ENCODE peak calls at places on chromosomes 1 and 21, in nine cellular contexts. One of them, this sample, is unnamed.

GRCh38 chr1:94068096-94068830 is 52.7 kb downstream of the ABCA4 start:
- DNase-seq in OCI-LY7: no peak
- DNase-seq in ovary: no peak
- DNase-seq in neural progenitor cell: no peak
- DNase-seq in NT2/D1: no peak
- DNase-seq in heart left ventricle: no peak
- DNase-seq in A549: peak; percentile 69
- DNase-seq in astrocyte of the spinal cord: peak; percentile 71
- DNase-seq in GM12865: no peak
- DNase-seq in this sample: no peak

GRCh38 chr1:234915923-234916675 is 212.5 kb downstream of the TOMM20 start:
- DNase-seq in neural progenitor cell: no peak
- DNase-seq in A549: no peak
- DNase-seq in astrocyte of the spinal cord: no peak
- DNase-seq in ovary: no peak
- DNase-seq in GM12865: no peak
- DNase-seq in OCI-LY7: peak; percentile 57
- DNase-seq in heart left ventricle: no peak
- DNase-seq in NT2/D1: no peak
- DNase-seq in this sample: no peak

GRCh38 chr1:230315099-230315498 is 111.0 kb downstream of the PGBD5 start:
- DNase-seq in heart left ventricle: no peak
- DNase-seq in astrocyte of the spinal cord: no peak
- DNase-seq in A549: no peak
- DNase-seq in OCI-LY7: no peak
- DNase-seq in NT2/D1: no peak
- DNase-seq in ovary: no peak
- DNase-seq in neural progenitor cell: no peak
- DNase-seq in GM12865: no peak
- DNase-seq in this sample: no peak

GRCh38 chr1:209095627-209096595 is 487.6 kb upstream of the CAMK1G start:
- DNase-seq in A549: peak; percentile 64
- DNase-seq in GM12865: no peak
- DNase-seq in NT2/D1: no peak
- DNase-seq in astrocyte of the spinal cord: peak; percentile 73
- DNase-seq in OCI-LY7: no peak
- DNase-seq in heart left ventricle: no peak
- DNase-seq in neural progenitor cell: no peak
- DNase-seq in ovary: no peak
- DNase-seq in this sample: no peak

GRCh38 chr1:2598329-2598931 is 11.9 kb downstream of the PRXL2B start:
- DNase-seq in heart left ventricle: no peak
- DNase-seq in GM12865: no peak
- DNase-seq in neural progenitor cell: no peak
- DNase-seq in OCI-LY7: no peak
- DNase-seq in A549: no peak
- DNase-seq in astrocyte of the spinal cord: no peak
- DNase-seq in NT2/D1: no peak
- DNase-seq in ovary: no peak
- DNase-seq in this sample: no peak

GRCh38 chr1:180785306-180785705 is 127.4 kb upstream of the KIAA1614 start:
- DNase-seq in GM12865: no peak
- DNase-seq in astrocyte of the spinal cord: no peak
- DNase-seq in A549: no peak
- DNase-seq in ovary: no peak
- DNase-seq in NT2/D1: no peak
- DNase-seq in OCI-LY7: no peak
- DNase-seq in neural progenitor cell: no peak
- DNase-seq in heart left ventricle: no peak
- DNase-seq in this sample: no peak

GRCh38 chr1:15352122-15352957 is 57.3 kb upstream of the EFHD2 start:
- DNase-seq in astrocyte of the spinal cord: peak; percentile 75
- DNase-seq in GM12865: peak; percentile 23
- DNase-seq in ovary: no peak
- DNase-seq in NT2/D1: no peak
- DNase-seq in heart left ventricle: no peak
- DNase-seq in neural progenitor cell: no peak
- DNase-seq in OCI-LY7: no peak
- DNase-seq in A549: peak; percentile 96
- DNase-seq in this sample: peak; percentile 54

GRCh38 chr1:183567584-183567983 is 22.7 kb downstream of the NCF2 start:
- DNase-seq in NT2/D1: no peak
- DNase-seq in ovary: no peak
- DNase-seq in OCI-LY7: peak; percentile 21
- DNase-seq in A549: no peak
- DNase-seq in GM12865: peak; percentile 38
- DNase-seq in astrocyte of the spinal cord: peak; percentile 22
- DNase-seq in neural progenitor cell: no peak
- DNase-seq in heart left ventricle: peak; percentile 52
- DNase-seq in this sample: peak; percentile 68

GRCh38 chr1:230270940-230271325 is 155.2 kb downstream of the PGBD5 start:
- DNase-seq in GM12865: no peak
- DNase-seq in neural progenitor cell: no peak
- DNase-seq in OCI-LY7: no peak
- DNase-seq in NT2/D1: no peak
- DNase-seq in heart left ventricle: no peak
- DNase-seq in ovary: no peak
- DNase-seq in A549: no peak
- DNase-seq in astrocyte of the spinal cord: no peak
- DNase-seq in this sample: no peak

GRCh38 chr1:154193821-154194220 is 1.9 kb upstream of the TPM3 start:
- DNase-seq in NT2/D1: no peak
- DNase-seq in GM12865: no peak
- DNase-seq in A549: peak; percentile 27
- DNase-seq in ovary: no peak
- DNase-seq in OCI-LY7: no peak
- DNase-seq in astrocyte of the spinal cord: no peak
- DNase-seq in neural progenitor cell: no peak
- DNase-seq in heart left ventricle: no peak
- DNase-seq in this sample: no peak

GRCh38 chr1:76868154-76868882 is 1.0 kb downstream of the ST6GALNAC5 start:
- DNase-seq in heart left ventricle: no peak
- DNase-seq in neural progenitor cell: peak; percentile 90
- DNase-seq in astrocyte of the spinal cord: peak; percentile 43
- DNase-seq in NT2/D1: peak; percentile 72
- DNase-seq in GM12865: no peak
- DNase-seq in OCI-LY7: no peak
- DNase-seq in ovary: peak; percentile 59
- DNase-seq in A549: peak; percentile 14
- DNase-seq in this sample: no peak

GRCh38 chr1:86429830-86430229 is 5.9 kb downstream of the CLCA2 start:
- DNase-seq in GM12865: no peak
- DNase-seq in A549: peak; percentile 46
- DNase-seq in neural progenitor cell: no peak
- DNase-seq in OCI-LY7: no peak
- DNase-seq in heart left ventricle: peak; percentile 53
- DNase-seq in astrocyte of the spinal cord: peak; percentile 92
- DNase-seq in ovary: peak; percentile 36
- DNase-seq in NT2/D1: no peak
- DNase-seq in this sample: no peak

GRCh38 chr21:42850866-42851391 is 28.4 kb downstream of the WDR4 start:
- DNase-seq in heart left ventricle: no peak
- DNase-seq in ovary: no peak
- DNase-seq in A549: peak; percentile 36
- DNase-seq in NT2/D1: no peak
- DNase-seq in OCI-LY7: peak; percentile 34
- DNase-seq in astrocyte of the spinal cord: no peak
- DNase-seq in GM12865: peak; percentile 41
- DNase-seq in neural progenitor cell: peak; percentile 30
- DNase-seq in this sample: no peak

GRCh38 chr1:107250169-107250568 is 109.3 kb downstream of the NTNG1 start:
- DNase-seq in GM12865: peak; percentile 43
- DNase-seq in neural progenitor cell: no peak
- DNase-seq in astrocyte of the spinal cord: no peak
- DNase-seq in A549: no peak
- DNase-seq in OCI-LY7: peak; percentile 59
- DNase-seq in heart left ventricle: no peak
- DNase-seq in ovary: no peak
- DNase-seq in NT2/D1: no peak
- DNase-seq in this sample: no peak

GRCh38 chr1:159930634-159931033 is 5.3 kb upstream of the TAGLN2 start:
- DNase-seq in heart left ventricle: no peak
- DNase-seq in ovary: no peak
- DNase-seq in A549: no peak
- DNase-seq in GM12865: no peak
- DNase-seq in neural progenitor cell: no peak
- DNase-seq in OCI-LY7: no peak
- DNase-seq in astrocyte of the spinal cord: no peak
- DNase-seq in NT2/D1: no peak
- DNase-seq in this sample: no peak

GRCh38 chr1:210093461-210093860 is 139.1 kb upstream of the SERTAD4 start:
- DNase-seq in heart left ventricle: no peak
- DNase-seq in OCI-LY7: no peak
- DNase-seq in GM12865: no peak
- DNase-seq in astrocyte of the spinal cord: no peak
- DNase-seq in ovary: no peak
- DNase-seq in A549: no peak
- DNase-seq in neural progenitor cell: no peak
- DNase-seq in NT2/D1: no peak
- DNase-seq in this sample: no peak

GRCh38 chr21:34986561-34987533 is 62.3 kb downstream of the RUNX1 start:
- DNase-seq in astrocyte of the spinal cord: peak; percentile 95
- DNase-seq in OCI-LY7: no peak
- DNase-seq in A549: no peak
- DNase-seq in GM12865: peak; percentile 84
- DNase-seq in heart left ventricle: no peak
- DNase-seq in ovary: no peak
- DNase-seq in neural progenitor cell: peak; percentile 55
- DNase-seq in NT2/D1: peak; percentile 54
- DNase-seq in this sample: no peak

GRCh38 chr1:47205918-47206317 is 16.1 kb upstream of the PDZK1IP1 start:
- DNase-seq in A549: no peak
- DNase-seq in ovary: no peak
- DNase-seq in NT2/D1: no peak
- DNase-seq in astrocyte of the spinal cord: no peak
- DNase-seq in heart left ventricle: no peak
- DNase-seq in GM12865: no peak
- DNase-seq in OCI-LY7: no peak
- DNase-seq in neural progenitor cell: no peak
- DNase-seq in this sample: no peak

GRCh38 chr1:164440222-164440621 is 118.8 kb upstream of the PBX1 start:
- DNase-seq in astrocyte of the spinal cord: peak; percentile 7
- DNase-seq in heart left ventricle: peak; percentile 48
- DNase-seq in GM12865: no peak
- DNase-seq in OCI-LY7: no peak
- DNase-seq in A549: peak; percentile 42
- DNase-seq in neural progenitor cell: peak; percentile 49
- DNase-seq in ovary: peak; percentile 28
- DNase-seq in NT2/D1: no peak
- DNase-seq in this sample: no peak

GRCh38 chr1:36831171-36831810 is 203.0 kb downstream of the GRIK3 start:
- DNase-seq in heart left ventricle: no peak
- DNase-seq in A549: no peak
- DNase-seq in ovary: no peak
- DNase-seq in GM12865: no peak
- DNase-seq in OCI-LY7: peak; percentile 16
- DNase-seq in astrocyte of the spinal cord: no peak
- DNase-seq in neural progenitor cell: no peak
- DNase-seq in NT2/D1: no peak
- DNase-seq in this sample: no peak

GRCh38 chr1:32680642-32681041 is 21.9 kb downstream of the SYNC start:
- DNase-seq in NT2/D1: no peak
- DNase-seq in neural progenitor cell: no peak
- DNase-seq in OCI-LY7: no peak
- DNase-seq in GM12865: no peak
- DNase-seq in ovary: no peak
- DNase-seq in heart left ventricle: no peak
- DNase-seq in A549: no peak
- DNase-seq in astrocyte of the spinal cord: no peak
- DNase-seq in this sample: no peak

DNA sequence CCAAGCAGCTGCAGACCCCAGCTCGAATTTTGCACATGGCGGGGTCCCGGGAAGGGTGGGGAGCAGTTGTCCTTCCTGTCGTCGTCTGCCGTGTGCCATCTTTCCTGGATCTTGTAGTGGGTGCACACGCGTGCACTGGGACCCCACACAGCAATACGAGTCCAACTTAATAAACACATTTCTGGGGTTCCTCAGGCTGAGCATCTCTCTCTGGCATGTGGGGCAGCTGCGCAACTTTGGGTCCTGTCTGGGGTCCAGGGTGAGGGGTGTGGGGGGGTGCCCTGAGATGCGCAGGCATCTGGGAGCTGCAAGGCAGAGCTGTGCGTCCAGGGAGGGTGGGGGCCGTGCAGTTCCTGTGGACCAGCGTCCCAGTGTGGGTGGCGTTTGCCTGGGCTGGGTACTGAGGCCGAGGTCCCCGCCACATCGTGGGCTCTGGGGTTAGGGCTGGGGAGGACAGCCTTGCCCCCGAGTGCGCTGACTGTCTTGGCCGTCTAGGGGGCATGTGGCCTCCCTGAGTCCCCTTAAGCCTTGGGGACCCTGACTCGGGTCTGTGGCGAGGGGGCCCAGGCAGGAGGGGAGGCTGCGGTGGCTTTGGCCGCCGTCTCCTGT is 652 bp upstream of the PLEKHN1 start:
- DNase-seq in A549: no peak
- DNase-seq in neural progenitor cell: no peak
- DNase-seq in heart left ventricle: no peak
- DNase-seq in ovary: no peak
- DNase-seq in astrocyte of the spinal cord: no peak
- DNase-seq in GM12865: no peak
- DNase-seq in OCI-LY7: no peak
- DNase-seq in NT2/D1: no peak
- DNase-seq in this sample: no peak
- H3K4me3 ChIP-seq in A549: peak overlapping the region; percentile 70
- H3K4me3 ChIP-seq in neural progenitor cell: no peak overlapping the region
- H3K4me3 ChIP-seq in heart left ventricle: no peak overlapping the region
- H3K4me3 ChIP-seq in ovary: no peak overlapping the region
- H3K4me3 ChIP-seq in astrocyte of the spinal cord: no peak overlapping the region
- H3K4me3 ChIP-seq in GM12865: no peak overlapping the region
- H3K4me3 ChIP-seq in OCI-LY7: no peak overlapping the region
- H3K4me3 ChIP-seq in NT2/D1: no peak overlapping the region
- H3K4me3 ChIP-seq in this sample: no peak overlapping the region

GRCh38 chr21:33360281-33360680 is 35.5 kb downstream of the IFNAR1 start:
- DNase-seq in GM12865: no peak
- DNase-seq in astrocyte of the spinal cord: peak; percentile 55
- DNase-seq in ovary: no peak
- DNase-seq in A549: no peak
- DNase-seq in heart left ventricle: no peak
- DNase-seq in OCI-LY7: no peak
- DNase-seq in neural progenitor cell: no peak
- DNase-seq in NT2/D1: no peak
- DNase-seq in this sample: no peak
- H3K4me3 ChIP-seq in GM12865: no peak overlapping the region
- H3K4me3 ChIP-seq in astrocyte of the spinal cord: no peak overlapping the region
- H3K4me3 ChIP-seq in ovary: no peak overlapping the region
- H3K4me3 ChIP-seq in A549: no peak overlapping the region
- H3K4me3 ChIP-seq in heart left ventricle: no peak overlapping the region
- H3K4me3 ChIP-seq in OCI-LY7: no peak overlapping the region
- H3K4me3 ChIP-seq in neural progenitor cell: no peak overlapping the region
- H3K4me3 ChIP-seq in NT2/D1: no peak overlapping the region
- H3K4me3 ChIP-seq in this sample: no peak overlapping the region

GRCh38 chr1:212566522-212567479 is 41.8 kb upstream of the ATF3 start:
- DNase-seq in ovary: peak; percentile 22
- DNase-seq in heart left ventricle: peak; percentile 41
- DNase-seq in neural progenitor cell: no peak
- DNase-seq in A549: peak; percentile 66
- DNase-seq in GM12865: peak; percentile 94
- DNase-seq in OCI-LY7: peak; percentile 56
- DNase-seq in NT2/D1: no peak
- DNase-seq in astrocyte of the spinal cord: peak; percentile 78
- DNase-seq in this sample: no peak
- H3K4me3 ChIP-seq in ovary: peak overlapping the region; percentile 35
- H3K4me3 ChIP-seq in heart left ventricle: peak overlapping the region; percentile 41
- H3K4me3 ChIP-seq in neural progenitor cell: no peak overlapping the region
- H3K4me3 ChIP-seq in A549: peak overlapping the region; percentile 52
- H3K4me3 ChIP-seq in GM12865: peak overlapping the region; percentile 62
- H3K4me3 ChIP-seq in OCI-LY7: peak overlapping the region; percentile 63
- H3K4me3 ChIP-seq in NT2/D1: no peak overlapping the region
- H3K4me3 ChIP-seq in astrocyte of the spinal cord: peak overlapping the region; percentile 41
- H3K4me3 ChIP-seq in this sample: peak overlapping the region; percentile 25

GRCh38 chr1:172496678-172497077 is 36.3 kb upstream of the SUCO start:
- DNase-seq in astrocyte of the spinal cord: no peak
- DNase-seq in neural progenitor cell: no peak
- DNase-seq in A549: no peak
- DNase-seq in heart left ventricle: no peak
- DNase-seq in NT2/D1: no peak
- DNase-seq in ovary: no peak
- DNase-seq in OCI-LY7: no peak
- DNase-seq in GM12865: no peak
- DNase-seq in this sample: no peak
- H3K4me3 ChIP-seq in astrocyte of the spinal cord: no peak overlapping the region
- H3K4me3 ChIP-seq in neural progenitor cell: no peak overlapping the region
- H3K4me3 ChIP-seq in A549: no peak overlapping the region
- H3K4me3 ChIP-seq in heart left ventricle: no peak overlapping the region
- H3K4me3 ChIP-seq in NT2/D1: no peak overlapping the region
- H3K4me3 ChIP-seq in ovary: no peak overlapping the region
- H3K4me3 ChIP-seq in OCI-LY7: no peak overlapping the region
- H3K4me3 ChIP-seq in GM12865: no peak overlapping the region
- H3K4me3 ChIP-seq in this sample: no peak overlapping the region